ENCODE peak calls at places on chromosome 10, in seven cellular contexts. One of them, this sample, is unnamed.

GRCh38 chr10:130435961-130436360 is 299.8 kb downstream of the GLRX3 start:
- DNase-seq in suprapubic skin: no peak
- DNase-seq in stomach: no peak
- DNase-seq in gastrocnemius medialis: no peak
- DNase-seq in A549: no peak
- DNase-seq in HepG2: no peak
- DNase-seq in transverse colon: no peak
- DNase-seq in this sample: no peak

GRCh38 chr10:129500617-129501339 is 33.7 kb downstream of the MGMT start:
- DNase-seq in suprapubic skin: no peak
- DNase-seq in stomach: no peak
- DNase-seq in gastrocnemius medialis: no peak
- DNase-seq in A549: no peak
- DNase-seq in HepG2: peak
- DNase-seq in transverse colon: no peak
- DNase-seq in this sample: no peak

GRCh38 chr10:59057350-59057749 is 119.1 kb upstream of the PHYHIPL start:
- DNase-seq in suprapubic skin: no peak
- DNase-seq in stomach: no peak
- DNase-seq in gastrocnemius medialis: no peak
- DNase-seq in A549: no peak
- DNase-seq in HepG2: peak
- DNase-seq in transverse colon: no peak
- DNase-seq in this sample: no peak

GRCh38 chr10:24920907-24921881 is 31.2 kb downstream of the PRTFDC1 start:
- DNase-seq in suprapubic skin: peak
- DNase-seq in stomach: no peak
- DNase-seq in gastrocnemius medialis: peak
- DNase-seq in A549: peak
- DNase-seq in HepG2: no peak
- DNase-seq in transverse colon: peak
- DNase-seq in this sample: peak

GRCh38 chr10:89921422-89921821 is 220.0 kb downstream of the KIF20B start:
- DNase-seq in suprapubic skin: no peak
- DNase-seq in stomach: no peak
- DNase-seq in gastrocnemius medialis: no peak
- DNase-seq in A549: peak
- DNase-seq in HepG2: no peak
- DNase-seq in transverse colon: no peak
- DNase-seq in this sample: no peak

GRCh38 chr10:22308390-22308789 is 7.8 kb upstream of the COMMD3 start:
- DNase-seq in suprapubic skin: no peak
- DNase-seq in stomach: no peak
- DNase-seq in gastrocnemius medialis: no peak
- DNase-seq in A549: peak
- DNase-seq in HepG2: no peak
- DNase-seq in transverse colon: no peak
- DNase-seq in this sample: no peak

GRCh38 chr10:20963721-20964595 is 66.8 kb upstream of the NEBL start:
- DNase-seq in suprapubic skin: no peak
- DNase-seq in stomach: no peak
- DNase-seq in gastrocnemius medialis: no peak
- DNase-seq in A549: no peak
- DNase-seq in HepG2: no peak
- DNase-seq in transverse colon: no peak
- DNase-seq in this sample: no peak

GRCh38 chr10:101155896-101156295 is 24.8 kb downstream of the TLX1 start:
- DNase-seq in suprapubic skin: no peak
- DNase-seq in stomach: no peak
- DNase-seq in gastrocnemius medialis: no peak
- DNase-seq in A549: no peak
- DNase-seq in HepG2: no peak
- DNase-seq in transverse colon: no peak
- DNase-seq in this sample: no peak

GRCh38 chr10:37489658-37490003 is 364.2 kb downstream of the ANKRD30A start:
- DNase-seq in suprapubic skin: no peak
- DNase-seq in stomach: no peak
- DNase-seq in gastrocnemius medialis: no peak
- DNase-seq in A549: no peak
- DNase-seq in HepG2: no peak
- DNase-seq in transverse colon: no peak
- DNase-seq in this sample: no peak

DNA sequence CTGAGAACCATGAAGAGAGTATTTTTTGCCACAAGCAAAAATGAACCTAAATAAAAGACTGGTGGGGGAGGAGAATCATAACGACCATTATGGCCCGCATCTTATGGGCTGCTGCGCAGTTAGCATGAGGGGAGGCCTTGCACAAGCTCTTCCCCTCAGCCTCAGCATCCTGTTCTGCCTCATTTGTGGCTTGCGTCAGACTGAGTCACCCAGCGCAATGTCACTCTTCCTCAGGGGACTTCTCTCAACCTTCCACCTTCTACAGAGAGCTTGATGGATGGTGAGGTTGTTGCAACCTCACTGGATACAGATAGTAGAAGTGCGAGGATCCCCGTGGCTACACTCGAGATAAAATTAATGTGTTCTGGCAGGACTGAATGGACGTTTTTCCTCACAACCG is 16.8 kb upstream of the GPR15LG start:
- DNase-seq in suprapubic skin: no peak
- DNase-seq in stomach: no peak
- DNase-seq in gastrocnemius medialis: no peak
- DNase-seq in A549: no peak
- DNase-seq in HepG2: no peak
- DNase-seq in transverse colon: no peak
- DNase-seq in this sample: no peak
- TF ChIP-seq POLR2A in suprapubic skin: no peak
- TF ChIP-seq POLR2A in stomach: no peak
- TF ChIP-seq POLR2A in gastrocnemius medialis: no peak
- TF ChIP-seq POLR2A in A549: no peak
- TF ChIP-seq POLR2A in HepG2: no peak
- TF ChIP-seq POLR2A in transverse colon: peak
- TF ChIP-seq POLR2A in this sample: no peak

GRCh38 chr10:110844617-110844881 is 27.2 kb upstream of the PDCD4 start:
- DNase-seq in suprapubic skin: no peak
- DNase-seq in stomach: no peak
- DNase-seq in gastrocnemius medialis: no peak
- DNase-seq in A549: no peak
- DNase-seq in HepG2: no peak
- DNase-seq in transverse colon: no peak
- DNase-seq in this sample: no peak

GRCh38 chr10:110847351-110847750 is 24.4 kb upstream of the PDCD4 start:
- DNase-seq in suprapubic skin: no peak
- DNase-seq in stomach: no peak
- DNase-seq in gastrocnemius medialis: no peak
- DNase-seq in A549: no peak
- DNase-seq in HepG2: no peak
- DNase-seq in transverse colon: no peak
- DNase-seq in this sample: no peak

GRCh38 chr10:110843796-110844616 is 27.7 kb upstream of the PDCD4 start:
- DNase-seq in suprapubic skin: no peak
- DNase-seq in stomach: no peak
- DNase-seq in gastrocnemius medialis: no peak
- DNase-seq in A549: no peak
- DNase-seq in HepG2: peak
- DNase-seq in transverse colon: peak
- DNase-seq in this sample: no peak

GRCh38 chr10:110845372-110845755 is 26.4 kb upstream of the PDCD4 start:
- DNase-seq in suprapubic skin: no peak
- DNase-seq in stomach: no peak
- DNase-seq in gastrocnemius medialis: no peak
- DNase-seq in A549: no peak
- DNase-seq in HepG2: no peak
- DNase-seq in transverse colon: no peak
- DNase-seq in this sample: no peak

GRCh38 chr10:110845756-110846620 is 25.7 kb upstream of the PDCD4 start:
- DNase-seq in suprapubic skin: no peak
- DNase-seq in stomach: peak
- DNase-seq in gastrocnemius medialis: no peak
- DNase-seq in A549: peak
- DNase-seq in HepG2: peak
- DNase-seq in transverse colon: peak
- DNase-seq in this sample: peak
- TF ChIP-seq POLR2A in suprapubic skin: no peak
- TF ChIP-seq POLR2A in stomach: no peak
- TF ChIP-seq POLR2A in gastrocnemius medialis: no peak
- TF ChIP-seq POLR2A in A549: no peak
- TF ChIP-seq POLR2A in HepG2: peak
- TF ChIP-seq POLR2A in transverse colon: peak
- TF ChIP-seq POLR2A in this sample: no peak

DNA sequence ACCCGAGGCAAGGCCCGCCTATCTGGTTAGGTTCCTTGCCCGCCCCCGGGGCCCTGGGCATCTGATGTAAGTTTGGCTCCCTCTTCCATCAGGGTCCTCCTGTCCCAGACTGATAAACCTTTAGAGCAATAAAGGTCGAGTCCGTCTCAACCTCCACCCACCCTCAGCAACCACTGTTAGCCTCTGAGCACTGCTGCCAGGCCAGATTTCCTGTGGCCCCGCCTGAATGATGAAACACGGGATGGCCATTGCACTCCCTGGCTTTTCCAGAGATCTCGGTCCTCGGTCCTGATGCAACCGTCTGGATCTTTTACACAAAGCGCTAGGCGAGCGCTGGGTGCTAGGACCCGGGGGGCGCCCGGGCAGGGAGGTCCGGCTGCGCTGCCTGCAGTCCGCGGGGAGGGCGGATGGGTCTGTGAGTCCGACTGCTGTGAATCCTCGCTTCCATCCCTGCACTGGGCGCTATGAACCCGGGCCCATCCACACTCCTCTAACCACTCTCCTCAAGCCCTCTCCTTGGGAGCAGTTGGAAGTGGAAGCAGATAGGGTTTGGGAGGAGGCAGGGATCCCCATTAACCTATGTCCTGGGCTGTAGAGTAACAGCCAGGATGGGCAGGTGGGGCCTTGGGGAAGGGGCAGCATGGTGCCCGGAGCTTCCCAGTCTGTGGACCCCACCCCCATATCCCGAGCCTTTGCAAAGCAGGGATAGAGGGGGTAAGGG is 875 bp upstream of the DDIT4 start:
- DNase-seq in suprapubic skin: peak
- DNase-seq in stomach: peak
- DNase-seq in gastrocnemius medialis: peak
- DNase-seq in A549: peak
- DNase-seq in HepG2: peak
- DNase-seq in transverse colon: peak
- DNase-seq in this sample: peak
- TF ChIP-seq POLR2A in suprapubic skin: no peak
- TF ChIP-seq POLR2A in stomach: no peak
- TF ChIP-seq POLR2A in gastrocnemius medialis: peak
- TF ChIP-seq POLR2A in A549: peak
- TF ChIP-seq POLR2A in HepG2: peak
- TF ChIP-seq POLR2A in transverse colon: no peak
- TF ChIP-seq POLR2A in this sample: no peak

GRCh38 chr10:86756511-86757109 is at the start of gene BMPR1A:
- DNase-seq in suprapubic skin: no peak
- DNase-seq in stomach: peak
- DNase-seq in gastrocnemius medialis: no peak
- DNase-seq in A549: peak
- DNase-seq in HepG2: no peak
- DNase-seq in transverse colon: no peak
- DNase-seq in this sample: peak
- TF ChIP-seq POLR2A in suprapubic skin: no peak
- TF ChIP-seq POLR2A in stomach: no peak
- TF ChIP-seq POLR2A in gastrocnemius medialis: no peak
- TF ChIP-seq POLR2A in A549: peak
- TF ChIP-seq POLR2A in HepG2: no peak
- TF ChIP-seq POLR2A in transverse colon: no peak
- TF ChIP-seq POLR2A in this sample: no peak

GRCh38 chr10:73448384-73448783 is 15.0 kb upstream of the MSS51 start:
- DNase-seq in suprapubic skin: no peak
- DNase-seq in stomach: no peak
- DNase-seq in gastrocnemius medialis: no peak
- DNase-seq in A549: no peak
- DNase-seq in HepG2: no peak
- DNase-seq in transverse colon: no peak
- DNase-seq in this sample: no peak
- TF ChIP-seq POLR2A in suprapubic skin: no peak
- TF ChIP-seq POLR2A in stomach: no peak
- TF ChIP-seq POLR2A in gastrocnemius medialis: no peak
- TF ChIP-seq POLR2A in A549: no peak
- TF ChIP-seq POLR2A in HepG2: no peak
- TF ChIP-seq POLR2A in transverse colon: no peak
- TF ChIP-seq POLR2A in this sample: no peak